ENCODE peak calls at places on chromosomes 5 and 9, in four cellular contexts. One of them, this sample, is unnamed.

GRCh38 chr5:174430940-174431339 is 293.4 kb upstream of the MSX2 start:
- DNase-seq in tibial nerve: no peak
- DNase-seq in heart left ventricle: no peak
- DNase-seq in sigmoid colon: no peak
- DNase-seq in this sample: no peak

GRCh38 chr5:60101561-60101960 is 208.0 kb upstream of the PDE4D start:
- DNase-seq in sigmoid colon: no peak
- DNase-seq in heart left ventricle: no peak
- DNase-seq in tibial nerve: no peak
- DNase-seq in this sample: no peak

GRCh38 chr9:36864491-36865410 is 169.3 kb downstream of the PAX5 start:
- DNase-seq in heart left ventricle: no peak
- DNase-seq in tibial nerve: no peak
- DNase-seq in sigmoid colon: peak
- DNase-seq in this sample: no peak

GRCh38 chr5:98902733-98903132 is 26.1 kb downstream of the CHD1 start:
- DNase-seq in heart left ventricle: no peak
- DNase-seq in sigmoid colon: no peak
- DNase-seq in tibial nerve: no peak
- DNase-seq in this sample: no peak

GRCh38 chr9:14301582-14301981 is 12.4 kb downstream of the NFIB start:
- DNase-seq in heart left ventricle: no peak
- DNase-seq in sigmoid colon: no peak
- DNase-seq in tibial nerve: no peak
- DNase-seq in this sample: no peak

GRCh38 chr5:164203581-164204225 is 698.3 kb downstream of the MAT2B start:
- DNase-seq in heart left ventricle: no peak
- DNase-seq in sigmoid colon: no peak
- DNase-seq in tibial nerve: no peak
- DNase-seq in this sample: no peak

GRCh38 chr5:168064933-168065622 is 226.4 kb upstream of the WWC1 start:
- DNase-seq in heart left ventricle: no peak
- DNase-seq in tibial nerve: no peak
- DNase-seq in sigmoid colon: no peak
- DNase-seq in this sample: no peak

GRCh38 chr9:37920471-37921167 is 16.7 kb upstream of the SLC25A51 start:
- DNase-seq in heart left ventricle: no peak
- DNase-seq in sigmoid colon: peak
- DNase-seq in tibial nerve: no peak
- DNase-seq in this sample: peak

GRCh38 chr5:170311856-170312405 is 14.4 kb upstream of the LCP2 start:
- DNase-seq in sigmoid colon: no peak
- DNase-seq in heart left ventricle: no peak
- DNase-seq in tibial nerve: no peak
- DNase-seq in this sample: no peak

GRCh38 chr5:88854769-88855168 is 28.2 kb downstream of the MEF2C start:
- DNase-seq in tibial nerve: no peak
- DNase-seq in sigmoid colon: no peak
- DNase-seq in heart left ventricle: no peak
- DNase-seq in this sample: no peak

GRCh38 chr5:124670672-124671592 is 75.5 kb downstream of the ZNF608 start:
- DNase-seq in tibial nerve: no peak
- DNase-seq in sigmoid colon: no peak
- DNase-seq in heart left ventricle: no peak
- DNase-seq in this sample: no peak

GRCh38 chr9:34059954-34060353 is 11.3 kb upstream of the UBAP2 start:
- DNase-seq in sigmoid colon: peak
- DNase-seq in heart left ventricle: no peak
- DNase-seq in tibial nerve: no peak
- DNase-seq in this sample: no peak

GRCh38 chr5:76855961-76856360 is 6.1 kb downstream of the S100Z start:
- DNase-seq in sigmoid colon: no peak
- DNase-seq in heart left ventricle: no peak
- DNase-seq in tibial nerve: no peak
- DNase-seq in this sample: peak

GRCh38 chr5:165457854-165458481 is 1952.5 kb downstream of the MAT2B start:
- DNase-seq in tibial nerve: no peak
- DNase-seq in heart left ventricle: no peak
- DNase-seq in sigmoid colon: no peak
- DNase-seq in this sample: peak

GRCh38 chr9:129235931-129236331 is 57.9 kb upstream of the IER5L start:
- DNase-seq in sigmoid colon: no peak
- DNase-seq in tibial nerve: no peak
- DNase-seq in heart left ventricle: peak
- DNase-seq in this sample: no peak

GRCh38 chr5:157086751-157087359 is 22.0 kb downstream of the HAVCR2 start:
- DNase-seq in heart left ventricle: no peak
- DNase-seq in tibial nerve: no peak
- DNase-seq in sigmoid colon: no peak
- DNase-seq in this sample: no peak

GRCh38 chr5:132206782-132207181 is 20.9 kb downstream of the P4HA2 start:
- DNase-seq in tibial nerve: no peak
- DNase-seq in sigmoid colon: no peak
- DNase-seq in heart left ventricle: no peak
- DNase-seq in this sample: no peak

GRCh38 chr5:149126898-149127297 is 14.4 kb upstream of the ABLIM3 start:
- DNase-seq in heart left ventricle: no peak
- DNase-seq in sigmoid colon: no peak
- DNase-seq in tibial nerve: no peak
- DNase-seq in this sample: no peak

GRCh38 chr5:61254969-61255555 is 77.0 kb upstream of the ZSWIM6 start:
- DNase-seq in sigmoid colon: no peak
- DNase-seq in heart left ventricle: no peak
- DNase-seq in tibial nerve: no peak
- DNase-seq in this sample: no peak

GRCh38 chr5:28408186-28408585 is 1369.8 kb upstream of the CDH9 start:
- DNase-seq in tibial nerve: no peak
- DNase-seq in heart left ventricle: no peak
- DNase-seq in sigmoid colon: no peak
- DNase-seq in this sample: no peak

GRCh38 chr9:37820142-37820541 is 19.5 kb downstream of the DCAF10 start:
- DNase-seq in sigmoid colon: no peak
- DNase-seq in heart left ventricle: no peak
- DNase-seq in tibial nerve: no peak
- DNase-seq in this sample: no peak

GRCh38 chr5:110817437-110817836 is 78.6 kb downstream of the SLC25A46 start:
- DNase-seq in heart left ventricle: no peak
- DNase-seq in tibial nerve: no peak
- DNase-seq in sigmoid colon: no peak
- DNase-seq in this sample: no peak

GRCh38 chr5:132180134-132180745 is 47.4 kb downstream of the P4HA2 start:
- DNase-seq in tibial nerve: no peak
- DNase-seq in heart left ventricle: no peak
- DNase-seq in sigmoid colon: no peak
- DNase-seq in this sample: peak

GRCh38 chr9:95204710-95205109 is 112.8 kb downstream of the FANCC start:
- DNase-seq in tibial nerve: no peak
- DNase-seq in sigmoid colon: no peak
- DNase-seq in heart left ventricle: no peak
- DNase-seq in this sample: no peak

GRCh38 chr5:122313001-122313402 is 965 bp downstream of the SNCAIP start:
- DNase-seq in sigmoid colon: no peak
- DNase-seq in tibial nerve: peak
- DNase-seq in heart left ventricle: no peak
- DNase-seq in this sample: peak

GRCh38 chr5:124252094-124252750 is 494.2 kb downstream of the ZNF608 start:
- DNase-seq in tibial nerve: no peak
- DNase-seq in heart left ventricle: no peak
- DNase-seq in sigmoid colon: no peak
- DNase-seq in this sample: no peak

GRCh38 chr5:2133080-2133479 is 250.4 kb upstream of the IRX4 start:
- DNase-seq in heart left ventricle: no peak
- DNase-seq in tibial nerve: no peak
- DNase-seq in sigmoid colon: no peak
- DNase-seq in this sample: no peak

GRCh38 chr9:86821011-86821845 is 126.1 kb downstream of the GAS1 start:
- DNase-seq in heart left ventricle: no peak
- DNase-seq in sigmoid colon: no peak
- DNase-seq in tibial nerve: no peak
- DNase-seq in this sample: no peak

GRCh38 chr5:169084775-169085566 is 216.0 kb downstream of the SLIT3 start:
- DNase-seq in tibial nerve: no peak
- DNase-seq in sigmoid colon: no peak
- DNase-seq in heart left ventricle: no peak
- DNase-seq in this sample: no peak

GRCh38 chr5:149128023-149128875 is 13.0 kb upstream of the ABLIM3 start:
- DNase-seq in tibial nerve: no peak
- DNase-seq in sigmoid colon: no peak
- DNase-seq in heart left ventricle: peak
- DNase-seq in this sample: peak

GRCh38 chr9:104553261-104553660 is 15.7 kb upstream of the OR13C8 start:
- DNase-seq in heart left ventricle: no peak
- DNase-seq in sigmoid colon: no peak
- DNase-seq in tibial nerve: no peak
- DNase-seq in this sample: no peak

GRCh38 chr5:74233091-74233490 is 407.4 kb downstream of the ENC1 start:
- DNase-seq in sigmoid colon: no peak
- DNase-seq in tibial nerve: no peak
- DNase-seq in heart left ventricle: no peak
- DNase-seq in this sample: no peak

GRCh38 chr9:123059472-123060220 is 26.2 kb downstream of the GPR21 start:
- DNase-seq in tibial nerve: no peak
- DNase-seq in sigmoid colon: no peak
- DNase-seq in heart left ventricle: no peak
- DNase-seq in this sample: no peak

DNA sequence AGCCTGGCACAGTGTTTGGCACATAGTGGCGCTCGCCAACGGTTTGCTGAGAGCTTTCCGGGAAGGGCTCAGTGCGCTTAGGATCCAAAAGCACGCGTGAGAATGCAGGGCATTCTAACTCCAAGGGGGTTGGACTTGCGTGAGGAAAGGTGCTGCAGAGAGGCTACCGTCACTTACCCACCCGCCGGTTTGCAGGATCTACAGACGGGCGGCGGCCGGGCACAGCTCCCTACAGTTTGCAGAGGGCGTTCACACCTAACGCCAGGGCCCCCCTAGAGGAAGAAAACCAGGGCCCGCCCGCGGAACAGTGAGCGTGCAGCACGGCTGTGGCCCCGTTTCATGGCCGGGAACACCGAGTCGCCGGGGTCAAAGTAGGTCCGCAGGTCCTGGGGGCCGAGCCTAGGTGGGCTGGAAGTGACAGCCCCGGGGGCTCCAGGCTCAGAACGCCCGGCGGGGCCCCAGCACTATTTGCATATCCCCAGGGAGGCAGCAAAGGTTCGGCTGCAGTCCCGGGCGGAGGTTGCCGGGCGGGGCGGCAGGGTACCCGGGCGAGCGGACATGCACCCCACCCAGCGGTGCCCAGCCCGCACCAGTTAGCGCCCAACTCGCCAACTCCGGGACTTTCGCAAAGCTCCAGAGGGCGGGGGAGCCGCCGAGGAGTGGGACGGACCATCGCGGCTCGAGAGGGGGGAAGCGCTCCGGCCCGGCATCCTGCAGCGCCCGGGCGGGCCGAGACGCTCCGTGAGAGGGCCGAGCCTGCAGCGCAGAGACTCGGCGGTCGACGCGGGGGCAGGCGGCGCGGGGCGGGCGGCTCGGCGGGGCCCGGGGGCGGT is 498 bp upstream of the GALNT10 start:
- DNase-seq in tibial nerve: peak
- DNase-seq in sigmoid colon: peak
- DNase-seq in heart left ventricle: peak
- DNase-seq in this sample: peak
- TF ChIP-seq POLR2A in tibial nerve: no peak
- TF ChIP-seq POLR2A in sigmoid colon: no peak
- TF ChIP-seq POLR2A in heart left ventricle: peak
- TF ChIP-seq POLR2A in this sample: peak

DNA sequence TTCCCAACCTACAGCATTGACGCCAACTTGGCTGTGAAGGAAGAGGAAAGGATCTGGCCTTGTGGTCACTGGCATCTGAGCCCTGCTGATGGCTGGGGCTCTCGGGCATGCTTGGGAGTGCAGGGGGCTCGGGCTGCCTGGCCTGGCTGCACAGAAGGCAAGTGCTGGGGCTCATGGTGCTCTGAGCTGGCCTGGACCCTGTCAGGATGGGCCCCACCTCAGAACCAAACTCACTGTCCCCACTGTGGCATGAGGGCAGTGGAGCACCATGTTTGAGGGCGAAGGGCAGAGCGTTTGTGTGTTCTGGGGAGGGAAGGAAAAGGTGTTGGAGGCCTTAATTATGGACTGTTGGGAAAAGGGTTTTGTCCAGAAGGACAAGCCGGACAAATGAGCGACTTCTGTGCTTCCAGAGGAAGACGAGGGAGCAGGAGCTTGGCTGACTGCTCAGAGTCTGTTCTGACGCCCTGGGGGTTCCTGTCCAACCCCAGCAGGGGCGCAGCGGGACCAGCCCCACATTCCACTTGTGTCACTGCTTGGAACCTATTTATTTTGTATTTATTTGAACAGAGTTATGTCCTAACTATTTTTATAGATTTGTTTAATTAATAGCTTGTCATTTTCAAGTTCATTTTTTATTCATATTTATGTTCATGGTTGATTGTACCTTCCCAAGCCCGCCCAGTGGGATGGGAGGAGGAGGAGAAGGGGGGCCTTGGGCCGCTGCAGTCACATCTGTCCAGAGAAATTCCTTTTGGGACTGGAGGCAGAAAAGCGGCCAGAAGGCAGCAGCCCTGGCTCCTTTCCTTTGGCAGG is 19.4 kb downstream of the PTGES2 start:
- DNase-seq in sigmoid colon: peak
- DNase-seq in tibial nerve: no peak
- DNase-seq in heart left ventricle: peak
- DNase-seq in this sample: no peak
- TF ChIP-seq POLR2A in sigmoid colon: no peak
- TF ChIP-seq POLR2A in tibial nerve: no peak
- TF ChIP-seq POLR2A in heart left ventricle: no peak
- TF ChIP-seq POLR2A in this sample: no peak

DNA sequence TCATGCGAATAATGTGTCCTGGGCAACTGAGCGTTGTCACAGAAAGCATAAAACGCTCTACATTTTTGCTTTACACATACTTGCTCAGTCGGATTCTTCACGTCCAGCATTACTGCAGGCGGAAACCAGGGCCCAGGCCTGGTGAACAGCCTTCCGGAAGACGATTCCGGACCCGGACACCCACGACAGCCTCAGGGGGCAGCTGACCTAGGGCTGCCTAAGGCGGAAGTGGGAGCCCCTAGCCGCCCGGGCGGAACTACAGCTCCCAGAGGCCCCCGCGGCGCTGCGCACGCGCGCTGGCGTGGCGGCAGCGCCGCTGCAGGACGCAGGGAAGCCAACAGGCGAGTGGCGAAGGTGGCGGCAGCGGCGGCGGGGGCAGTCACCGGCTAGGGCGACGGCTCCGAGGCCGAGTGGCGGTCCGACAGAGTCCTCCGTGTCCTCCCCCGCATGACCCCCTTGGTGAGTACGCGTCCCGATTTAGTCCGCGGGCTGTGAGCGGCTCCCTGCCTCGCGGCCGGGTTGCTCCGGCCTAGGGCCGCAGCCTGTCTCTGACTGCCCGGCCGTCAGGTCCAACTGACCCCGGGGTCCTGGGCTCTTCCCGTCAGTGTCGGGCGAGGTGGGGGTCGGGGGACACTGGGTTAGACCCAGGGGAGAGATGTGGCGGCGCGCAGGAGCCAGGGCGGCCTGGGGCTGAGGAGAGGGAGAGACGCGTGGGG is at the start of gene GAPVD1:
- DNase-seq in heart left ventricle: peak
- DNase-seq in sigmoid colon: peak
- DNase-seq in tibial nerve: peak
- DNase-seq in this sample: peak
- TF ChIP-seq POLR2A in heart left ventricle: peak
- TF ChIP-seq POLR2A in sigmoid colon: peak
- TF ChIP-seq POLR2A in tibial nerve: peak
- TF ChIP-seq POLR2A in this sample: peak

GRCh38 chr5:142872795-142873194 is 102.6 kb downstream of the ARHGAP26 start:
- DNase-seq in heart left ventricle: no peak
- DNase-seq in tibial nerve: no peak
- DNase-seq in sigmoid colon: no peak
- DNase-seq in this sample: no peak
- TF ChIP-seq POLR2A in heart left ventricle: no peak
- TF ChIP-seq POLR2A in tibial nerve: no peak
- TF ChIP-seq POLR2A in sigmoid colon: no peak
- TF ChIP-seq POLR2A in this sample: no peak